ENCODE peak calls at places on chromosomes 1 and 21, in ten cellular contexts. Y is GF-D8; B is stimulated activated CD4-positive, alpha-beta T cell treated with anti-CD3 and anti-CD28 coated beads, Interleukin-1b, Interleukin-23, amount 100 ng/mL, for 1 hour; K is HTR-8/SVneo; U is mucosa of descending colon; P is CD8-positive, alpha-beta T cell; S is HCT116; L is endothelial cell; N is NCI-H1417; C is ELR. I is an unnamed sample.

GRCh38 chr21:44083631-44084291 is 23.4 kb upstream of the PWP2 start:
- DNase-seq in Y (no peak), B (no peak), K (no peak), U (peak; percentile 37), P (peak; percentile 71), S (no peak), L (no peak), N (no peak), C (no peak), I (no peak)

GRCh38 chr1:238293075-238293474 is 402.4 kb upstream of the ZP4 start:
- DNase-seq in Y (no peak), B (no peak), K (no peak), U (no peak), P (no peak), S (no peak), L (no peak), N (no peak), C (no peak), I (no peak)

GRCh38 chr1:1245178-1245839 is 1.2 kb downstream of the C1QTNF12 start:
- DNase-seq in Y (no peak), B (no peak), K (no peak), U (no peak), P (no peak), S (no peak), L (no peak), N (no peak), C (no peak), I (no peak)

GRCh38 chr1:58157281-58157680 is 389.2 kb downstream of the OMA1 start:
- DNase-seq in Y (no peak), B (no peak), K (no peak), U (no peak), P (no peak), S (no peak), L (no peak), N (peak; percentile 46), C (no peak), I (no peak)

GRCh38 chr1:108712605-108713150 is at the start of gene FNDC7:
- DNase-seq in Y (no peak), B (no peak), K (no peak), U (no peak), P (no peak), S (no peak), L (no peak), N (no peak), C (no peak), I (no peak)

GRCh38 chr1:172118618-172119017 is 277.3 kb downstream of the DNM3 start:
- DNase-seq in Y (no peak), B (no peak), K (no peak), U (no peak), P (no peak), S (no peak), L (no peak), N (no peak), C (no peak), I (no peak)

GRCh38 chr1:100799954-100800612 is 80.5 kb downstream of the VCAM1 start:
- DNase-seq in Y (no peak), B (no peak), K (no peak), U (no peak), P (no peak), S (no peak), L (no peak), N (no peak), C (no peak), I (no peak)

GRCh38 chr1:65958561-65959350 is 166.1 kb downstream of the PDE4B start:
- DNase-seq in Y (no peak), B (no peak), K (peak; percentile 23), U (peak; percentile 38), P (peak; percentile 15), S (peak; percentile 44), L (peak; percentile 33), N (peak; percentile 25), C (peak; percentile 70), I (peak; percentile 35)

GRCh38 chr21:27633631-27634030 is 666.7 kb upstream of the ADAMTS5 start:
- DNase-seq in Y (no peak), B (no peak), K (no peak), U (no peak), P (no peak), S (no peak), L (no peak), N (no peak), C (no peak), I (no peak)

GRCh38 chr1:66728021-66728420 is 24.2 kb upstream of the DYNLT5 start:
- DNase-seq in Y (no peak), B (no peak), K (no peak), U (no peak), P (no peak), S (no peak), L (no peak), N (no peak), C (peak; percentile 62), I (no peak)

GRCh38 chr1:248786106-248786665 is 30.6 kb upstream of the LYPD8 start:
- DNase-seq in Y (no peak), B (no peak), K (no peak), U (no peak), P (no peak), S (no peak), L (no peak), N (no peak), C (peak; percentile 5), I (peak; percentile 16)

GRCh38 chr1:66022904-66023620 is 230.4 kb downstream of the PDE4B start:
- DNase-seq in Y (no peak), B (no peak), K (no peak), U (no peak), P (no peak), S (no peak), L (no peak), N (no peak), C (peak; percentile 35), I (peak; percentile 2)

GRCh38 chr1:39625462-39626273 is 13.8 kb downstream of the HEYL start:
- DNase-seq in Y (no peak), B (no peak), K (no peak), U (peak; percentile 28), P (no peak), S (no peak), L (no peak), N (no peak), C (no peak), I (no peak)

I was measured in A172.